ENCODE peak calls at places on chromosome 13, in eight cellular contexts. K, Q, E, H, D, C, A and X are unnamed samples.

GRCh38 chr13:97911311-97912138 is 42.0 kb upstream of the IPO5 start:
- DNase-seq in E (peak; percentile 46), H (no peak), D (no peak), A (peak; percentile 62), C (no peak), K (no peak), Q (peak; percentile 39), X (no peak)

GRCh38 chr13:35530147-35530546 is 53.7 kb upstream of the MAB21L1 start:
- DNase-seq in A (no peak), D (no peak), E (no peak), K (no peak), Q (no peak), C (no peak), H (no peak), X (no peak)

GRCh38 chr13:90068658-90069057 is 1278.8 kb upstream of the MIR17HG start:
- DNase-seq in Q (no peak), K (no peak), H (no peak), D (no peak), A (no peak), C (no peak), E (no peak), X (no peak)

GRCh38 chr13:110017379-110017778 is 231.0 kb upstream of the IRS2 start:
- DNase-seq in K (no peak), E (peak; percentile 98), D (no peak), Q (peak; percentile 92), C (no peak), H (no peak), A (peak; percentile 69), X (no peak)

GRCh38 chr13:99150575-99151370 is 49.9 kb upstream of the UBAC2 start:
- DNase-seq in C (no peak), H (no peak), D (no peak), A (no peak), Q (peak; percentile 85), E (peak; percentile 64), K (no peak), X (no peak)

GRCh38 chr13:38686635-38687245 is at the start of gene FREM2:
- DNase-seq in C (peak; percentile 86), K (no peak), Q (peak; percentile 30), E (no peak), H (no peak), A (peak; percentile 91), D (peak; percentile 20), X (no peak)

GRCh38 chr13:40588101-40588500 is 78.3 kb downstream of the FOXO1 start:
- DNase-seq in K (no peak), E (no peak), H (no peak), A (no peak), D (no peak), C (no peak), Q (no peak), X (no peak)

GRCh38 chr13:111429064-111429558 is 108.7 kb downstream of the TEX29 start:
- DNase-seq in Q (peak; percentile 65), H (peak; percentile 16), C (peak; percentile 37), A (peak; percentile 87), E (peak; percentile 22), K (no peak), D (peak; percentile 64), X (no peak)

GRCh38 chr13:111187879-111188643 is 73.0 kb downstream of the ARHGEF7 start:
- DNase-seq in Q (peak; percentile 49), D (no peak), C (no peak), H (no peak), E (no peak), K (no peak), A (no peak), X (no peak)

GRCh38 chr13:113916330-113916815 is 52.5 kb upstream of the GAS6 start:
- DNase-seq in H (no peak), E (peak; percentile 58), A (no peak), C (no peak), Q (no peak), K (no peak), D (no peak), X (no peak)

GRCh38 chr13:99655351-99656091 is 154.2 kb downstream of the TM9SF2 start:
- DNase-seq in C (no peak), D (no peak), K (no peak), H (no peak), Q (peak; percentile 20), E (peak; percentile 42), A (no peak), X (no peak)

GRCh38 chr13:34003712-34004111 is 185.8 kb downstream of the RFC3 start:
- DNase-seq in D (no peak), K (no peak), C (no peak), H (no peak), E (no peak), Q (no peak), A (no peak), X (no peak)

GRCh38 chr13:19984430-19985218 is 26.1 kb downstream of the ZMYM2 start:
- DNase-seq in D (no peak), Q (peak; percentile 69), K (no peak), E (peak; percentile 45), C (no peak), H (no peak), A (peak; percentile 36), X (no peak)

GRCh38 chr13:112928958-112929777 is 39.8 kb upstream of the MCF2L start:
- DNase-seq in E (peak; percentile 13), K (no peak), H (no peak), D (no peak), C (no peak), Q (peak; percentile 39), A (no peak), X (no peak)

GRCh38 chr13:32415019-32415418 is 12.9 kb downstream of the N4BP2L1 start:
- DNase-seq in H (no peak), K (no peak), E (peak; percentile 28), C (no peak), D (peak; percentile 38), Q (peak; percentile 12), A (peak; percentile 50), X (no peak)

GRCh38 chr13:112592181-112592580 is 4.2 kb upstream of the TUBGCP3 start:
- DNase-seq in H (no peak), C (no peak), A (no peak), K (no peak), E (no peak), D (no peak), Q (no peak), X (no peak)

GRCh38 chr13:60654405-60654804 is 257.4 kb downstream of the TDRD3 start:
- DNase-seq in E (no peak), C (no peak), Q (peak; percentile 34), K (peak; percentile 37), A (no peak), D (no peak), H (no peak), X (peak; percentile 79)